ENCODE peak calls at places on chromosome 18, in ten cellular contexts. A, V, F, Q, X, P, R, H, Z and K are unnamed samples.

GRCh38 chr18:79779700-79780190 is 18.0 kb upstream of the KCNG2 start:
- DNase-seq in H (no peak), Z (peak; percentile 75), P (no peak), A (no peak), X (no peak), F (no peak), Q (no peak), R (no peak), V (no peak), K (no peak)

GRCh38 chr18:21815101-21815500 is 74.5 kb downstream of the MIB1 start:
- DNase-seq in Z (no peak), F (no peak), P (no peak), A (no peak), X (no peak), R (no peak), H (no peak), Q (no peak), V (no peak), K (no peak)

GRCh38 chr18:23053756-23054457 is 81.4 kb upstream of the CABLES1 start:
- DNase-seq in F (no peak), A (no peak), P (no peak), Q (peak; percentile 62), R (peak; percentile 78), V (no peak), H (no peak), X (no peak), Z (no peak), K (peak; percentile 80)

GRCh38 chr18:13450289-13451207 is 232.0 kb downstream of the LDLRAD4 start:
- DNase-seq in F (no peak), X (no peak), R (no peak), P (no peak), Z (peak; percentile 68), H (peak; percentile 69), A (peak; percentile 78), V (no peak), Q (no peak), K (no peak)

GRCh38 chr18:25351773-25352628 is at the start of gene ZNF521:
- DNase-seq in Z (peak; percentile 97), F (peak; percentile 18), Q (peak; percentile 90), H (peak; percentile 85), A (peak; percentile 60), V (peak; percentile 78), X (peak; percentile 87), P (peak; percentile 59), R (peak; percentile 96), K (peak; percentile 79)

GRCh38 chr18:44181951-44182350 is 498.7 kb upstream of the SETBP1 start:
- DNase-seq in F (no peak), A (no peak), X (no peak), P (no peak), Z (no peak), R (no peak), V (no peak), Q (peak; percentile 48), H (no peak), K (no peak)

GRCh38 chr18:69755041-69755440 is 192.6 kb downstream of the CD226 start:
- DNase-seq in X (no peak), H (no peak), F (no peak), Q (no peak), P (no peak), V (no peak), Z (no peak), R (no peak), A (no peak), K (peak; percentile 41)

GRCh38 chr18:46916551-46917107 is 678 bp downstream of the PIAS2 start:
- DNase-seq in Q (peak; percentile 37), R (no peak), V (no peak), X (no peak), F (no peak), Z (no peak), A (peak; percentile 54), P (no peak), H (no peak), K (no peak)

GRCh38 chr18:68148862-68149261 is 566.0 kb downstream of the TMX3 start:
- DNase-seq in Q (no peak), R (peak; percentile 70), V (no peak), A (no peak), F (no peak), X (no peak), P (no peak), Z (no peak), H (no peak), K (no peak)

GRCh38 chr18:13629841-13630747 is 96.3 kb downstream of the FAM210A start:
- DNase-seq in X (peak; percentile 40), P (no peak), Z (peak; percentile 84), Q (peak; percentile 60), A (peak; percentile 79), V (peak; percentile 39), R (peak; percentile 87), F (peak; percentile 48), H (no peak), K (peak; percentile 40)

GRCh38 chr18:13416208-13416607 is 197.6 kb downstream of the LDLRAD4 start:
- DNase-seq in Z (peak; percentile 70), F (no peak), H (no peak), A (no peak), R (no peak), P (no peak), X (no peak), Q (no peak), V (no peak), K (no peak)

GRCh38 chr18:61335737-61336555 is 2.7 kb downstream of the CDH20 start:
- DNase-seq in R (no peak), Q (no peak), P (no peak), H (no peak), F (no peak), Z (no peak), X (no peak), A (no peak), V (no peak), K (no peak)

GRCh38 chr18:48949606-48950535 is 894 bp downstream of the SMAD7 start:
- DNase-seq in Z (no peak), R (peak; percentile 81), Q (no peak), H (peak; percentile 74), F (no peak), X (no peak), V (peak; percentile 71), P (no peak), A (peak; percentile 73), K (no peak)
- TF ChIP-seq CTCF in Z (no peak), R (no peak), Q (no peak), H (no peak), F (no peak), X (peak; percentile 19), V (no peak), P (peak; percentile 3), A (peak; percentile 5), K (peak; percentile 21)

GRCh38 chr18:74501386-74501785 is 5.2 kb downstream of the CNDP2 start:
- DNase-seq in A (no peak), Z (no peak), F (no peak), P (no peak), X (no peak), R (no peak), Q (no peak), V (no peak), H (no peak), K (no peak)
- H3K4me3 ChIP-seq in A (peak overlapping the region; percentile 77), Z (no peak overlapping the region), F (no peak overlapping the region), P (no peak overlapping the region), X (no peak overlapping the region), R (no peak overlapping the region), Q (no peak overlapping the region), V (no peak overlapping the region), H (no peak overlapping the region), K (no peak overlapping the region)

DNA sequence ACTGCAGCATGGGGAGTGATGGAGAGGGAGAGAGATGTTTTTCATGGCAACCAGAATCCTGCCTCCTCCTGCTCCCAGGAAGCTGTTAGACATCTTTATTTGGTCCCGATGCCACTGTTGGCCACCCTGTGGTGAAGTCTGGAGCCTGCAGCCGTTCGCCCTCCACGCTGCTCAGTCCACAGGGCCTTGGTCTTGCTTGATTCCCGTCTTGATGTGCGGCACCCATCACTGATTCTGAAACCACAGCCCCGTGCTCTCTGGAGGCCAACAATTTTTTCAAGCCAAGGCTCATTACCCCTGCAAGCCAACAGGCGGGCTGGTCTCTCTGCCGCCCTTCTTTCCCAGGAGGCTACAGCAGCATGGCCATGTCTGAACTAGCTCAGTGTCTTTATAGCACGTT is 24.5 kb downstream of the SIGLEC15 start:
- DNase-seq in F (no peak), R (peak; percentile 42), H (no peak), Z (no peak), X (no peak), Q (peak; percentile 19), A (peak; percentile 48), V (no peak), P (no peak), K (no peak)
- TF ChIP-seq CTCF in F (peak; percentile 57), R (peak; percentile 45), H (no peak), Z (no peak), X (peak; percentile 6), Q (peak; percentile 35), A (peak; percentile 40), V (no peak), P (peak; percentile 41), K (peak; percentile 45)

DNA sequence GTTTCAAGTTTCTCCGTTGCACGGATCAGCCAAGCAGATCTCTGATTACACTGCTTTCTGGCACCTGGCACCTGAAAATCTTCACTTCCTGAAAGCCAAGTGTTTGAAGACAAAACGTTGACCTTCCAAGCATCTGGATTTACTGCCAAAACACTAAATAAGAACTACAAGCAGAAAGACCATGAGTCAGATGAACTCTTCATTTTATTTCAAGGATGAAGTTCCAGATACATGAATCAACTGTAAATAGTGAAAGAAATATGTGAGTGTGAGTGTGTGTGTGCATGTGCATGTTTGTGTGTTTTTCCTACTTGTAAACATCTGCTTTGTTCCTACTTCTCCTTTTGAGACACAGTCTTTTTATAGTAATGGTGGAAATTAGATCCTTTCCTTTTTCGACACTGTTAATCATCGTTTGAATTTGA is 60.0 kb upstream of the DTNA start:
- DNase-seq in X (no peak), F (no peak), V (no peak), P (peak; percentile 71), A (no peak), Z (no peak), R (no peak), Q (peak; percentile 83), H (no peak), K (peak; percentile 24)
- H3K4me3 ChIP-seq in X (no peak overlapping the region), F (no peak overlapping the region), V (no peak overlapping the region), P (no peak overlapping the region), A (no peak overlapping the region), Z (no peak overlapping the region), R (no peak overlapping the region), Q (no peak overlapping the region), H (peak overlapping the region; percentile 18), K (no peak overlapping the region)

DNA sequence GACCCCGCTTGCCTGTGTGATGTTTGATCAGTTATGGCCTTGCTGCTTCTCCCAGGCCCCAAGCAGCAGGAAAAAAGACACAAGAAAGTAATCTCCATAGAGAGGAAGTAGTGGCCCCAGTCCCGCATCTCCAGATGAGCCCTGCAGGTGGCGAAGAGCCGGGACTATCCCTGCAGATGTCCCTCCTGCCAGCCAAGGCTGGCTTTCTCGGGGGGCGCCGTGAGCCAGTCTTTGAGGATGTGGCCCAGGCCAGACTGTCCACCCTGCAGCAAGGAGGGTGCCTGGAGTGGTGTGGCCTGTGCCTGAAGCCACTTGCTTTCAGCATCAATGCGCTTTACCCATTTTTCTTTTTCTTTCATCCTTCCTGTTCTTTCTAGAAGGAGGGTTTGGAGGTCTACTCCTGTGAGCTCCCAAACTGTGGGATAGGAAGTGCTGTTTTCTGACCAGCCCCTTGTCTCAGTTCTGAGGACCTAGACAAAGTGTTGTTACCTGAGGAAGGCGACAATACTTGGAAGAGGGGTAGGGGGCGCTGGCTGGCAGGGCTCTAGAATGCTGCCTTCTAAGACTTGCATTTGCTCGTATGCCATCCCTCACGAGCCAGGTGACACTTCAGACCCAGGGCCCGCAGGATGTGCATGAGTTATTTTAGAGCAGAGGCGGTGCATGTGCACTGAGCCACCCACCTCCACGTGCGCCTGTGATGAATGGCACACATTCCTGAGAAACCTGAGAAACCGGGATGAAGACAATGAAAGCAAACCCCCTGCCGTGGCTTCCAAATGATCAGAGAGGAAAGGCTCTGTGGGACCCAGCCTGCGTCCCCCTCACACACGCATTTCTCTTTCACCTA is 255.8 kb downstream of the FBXO15 start:
- DNase-seq in X (no peak), R (peak; percentile 90), Q (peak; percentile 2), V (no peak), F (no peak), A (no peak), H (no peak), Z (no peak), P (no peak), K (no peak)
- TF ChIP-seq CTCF in X (no peak), R (peak; percentile 57), Q (no peak), V (no peak), F (no peak), A (no peak), H (no peak), Z (no peak), P (peak; percentile 13), K (peak; percentile 14)